ENCODE peak calls at places on chromosomes 1 and 21, in eight cellular contexts. M is cardiac muscle cell, U is retinal pigment epithelial cell, D is choroid plexus epithelial cell, K is GM23338, O is A549, N is uterus, W is fibroblast of villous mesenchyme. I is an unnamed sample.

GRCh38 chr1:2592672-2593071 is 6.1 kb downstream of the PRXL2B start:
- DNase-seq in M (no peak), U (no peak), D (no peak), K (no peak), O (no peak), N (no peak), W (no peak), I (no peak)

GRCh38 chr1:19582318-19582717 is 61.8 kb upstream of the NBL1 start:
- DNase-seq in M (peak), U (no peak), D (no peak), K (peak), O (peak), N (no peak), W (no peak), I (peak)

GRCh38 chr1:39954870-39955546 is at the start of gene MFSD2A:
- DNase-seq in M (peak), U (peak), D (peak), K (peak), O (peak), N (peak), W (peak), I (peak)

GRCh38 chr1:92118826-92119225 is 38.7 kb downstream of the BTBD8 start:
- DNase-seq in M (no peak), U (no peak), D (peak), K (no peak), O (no peak), N (no peak), W (no peak), I (no peak)

GRCh38 chr1:72227667-72228066 is 54.7 kb downstream of the NEGR1 start:
- DNase-seq in M (no peak), U (no peak), D (no peak), K (no peak), O (no peak), N (no peak), W (no peak), I (no peak)

GRCh38 chr21:46202592-46203202 is 18.4 kb upstream of the SPATC1L start:
- DNase-seq in M (no peak), U (no peak), D (no peak), K (peak), O (no peak), N (no peak), W (no peak), I (no peak)

GRCh38 chr1:230315099-230315498 is 111.0 kb downstream of the PGBD5 start:
- DNase-seq in M (no peak), U (no peak), D (no peak), K (no peak), O (no peak), N (no peak), W (no peak), I (no peak)

GRCh38 chr1:10400013-10400412 is 1.1 kb downstream of the PGD start:
- DNase-seq in M (no peak), U (no peak), D (no peak), K (no peak), O (no peak), N (no peak), W (peak), I (no peak)

GRCh38 chr1:99818063-99818699 is 32.0 kb upstream of the AGL start:
- DNase-seq in M (no peak), U (no peak), D (peak), K (no peak), O (no peak), N (no peak), W (peak), I (peak)

GRCh38 chr1:41328011-41328615 is 33.1 kb upstream of the FOXO6 start:
- DNase-seq in M (no peak), U (no peak), D (no peak), K (no peak), O (no peak), N (no peak), W (no peak), I (no peak)

GRCh38 chr1:33903210-33903589 is 39.3 kb downstream of the HMGB4 start:
- DNase-seq in M (no peak), U (no peak), D (no peak), K (no peak), O (no peak), N (no peak), W (no peak), I (no peak)

GRCh38 chr1:172254521-172255222 is 165.8 kb upstream of the C1orf105 start:
- DNase-seq in M (no peak), U (peak), D (peak), K (no peak), O (peak), N (no peak), W (peak), I (peak)

GRCh38 chr1:37036667-37037053 is 2.3 kb upstream of the GRIK3 start:
- DNase-seq in M (no peak), U (no peak), D (no peak), K (peak), O (no peak), N (no peak), W (no peak), I (no peak)

GRCh38 chr1:241265428-241265827 is 91.6 kb downstream of the RGS7 start:
- DNase-seq in M (no peak), U (no peak), D (no peak), K (no peak), O (no peak), N (no peak), W (no peak), I (no peak)

GRCh38 chr1:115098979-115099692 is 9.8 kb upstream of the TSPAN2 start:
- DNase-seq in M (no peak), U (no peak), D (peak), K (peak), O (no peak), N (peak), W (peak), I (no peak)

GRCh38 chr21:45410865-45411809 is 6.2 kb downstream of the COL18A1 start:
- DNase-seq in M (peak), U (no peak), D (no peak), K (no peak), O (no peak), N (no peak), W (peak), I (no peak)

GRCh38 chr1:228647523-228648444 is 87.5 kb upstream of the RHOU start:
- DNase-seq in M (peak), U (no peak), D (peak), K (peak), O (peak), N (peak), W (peak), I (peak)

GRCh38 chr1:22139066-22139594 is 3.8 kb downstream of the WNT4 start:
- DNase-seq in M (no peak), U (no peak), D (no peak), K (no peak), O (no peak), N (no peak), W (no peak), I (no peak)

GRCh38 chr21:34147835-34148804 is 74.7 kb downstream of the MRPS6 start:
- DNase-seq in M (no peak), U (peak), D (peak), K (no peak), O (no peak), N (no peak), W (peak), I (peak)

GRCh38 chr1:202972046-202972445 is 5.0 kb upstream of the CYB5R1 start:
- DNase-seq in M (no peak), U (no peak), D (no peak), K (no peak), O (no peak), N (no peak), W (no peak), I (no peak)

GRCh38 chr1:108049083-108049819 is 84.3 kb upstream of the VAV3 start:
- DNase-seq in M (peak), U (no peak), D (peak), K (peak), O (peak), N (no peak), W (peak), I (peak)

GRCh38 chr1:173590557-173590956 is 12.3 kb downstream of the SLC9C2 start:
- DNase-seq in M (no peak), U (no peak), D (no peak), K (no peak), O (no peak), N (no peak), W (no peak), I (no peak)

GRCh38 chr1:92965003-92965402 is 3.7 kb upstream of the DIPK1A start:
- DNase-seq in M (no peak), U (no peak), D (no peak), K (no peak), O (no peak), N (no peak), W (no peak), I (no peak)

GRCh38 chr1:182809414-182809957 is 19.9 kb downstream of the NPL start:
- DNase-seq in M (no peak), U (no peak), D (no peak), K (no peak), O (no peak), N (no peak), W (no peak), I (no peak)

GRCh38 chr1:165747632-165748452 is 20.8 kb downstream of the TMCO1 start:
- DNase-seq in M (no peak), U (no peak), D (no peak), K (no peak), O (no peak), N (no peak), W (no peak), I (no peak)

GRCh38 chr1:40633563-40634376 is 31.7 kb downstream of the RIMS3 start:
- DNase-seq in M (peak), U (no peak), D (peak), K (no peak), O (no peak), N (peak), W (no peak), I (no peak)

GRCh38 chr1:182173791-182174190 is 112.3 kb upstream of the ZNF648 start:
- DNase-seq in M (no peak), U (no peak), D (no peak), K (no peak), O (no peak), N (no peak), W (no peak), I (no peak)

GRCh38 chr1:11417162-11417561 is 61.8 kb upstream of the DISP3 start:
- DNase-seq in M (no peak), U (no peak), D (no peak), K (no peak), O (no peak), N (no peak), W (no peak), I (no peak)

GRCh38 chr1:59707216-59707615 is 107.5 kb upstream of the HOOK1 start:
- DNase-seq in M (no peak), U (peak), D (peak), K (no peak), O (peak), N (peak), W (peak), I (peak)

GRCh38 chr1:8379513-8380186 is 61.7 kb downstream of the SLC45A1 start:
- DNase-seq in M (no peak), U (no peak), D (no peak), K (peak), O (no peak), N (no peak), W (no peak), I (no peak)

GRCh38 chr1:89739013-89739843 is 81.6 kb upstream of the LRRC8D start:
- DNase-seq in M (no peak), U (no peak), D (peak), K (no peak), O (no peak), N (no peak), W (peak), I (peak)

GRCh38 chr21:33495743-33496142 is 4.2 kb upstream of the DNAJC28 start:
- DNase-seq in M (no peak), U (no peak), D (no peak), K (no peak), O (no peak), N (no peak), W (no peak), I (no peak)

DNA sequence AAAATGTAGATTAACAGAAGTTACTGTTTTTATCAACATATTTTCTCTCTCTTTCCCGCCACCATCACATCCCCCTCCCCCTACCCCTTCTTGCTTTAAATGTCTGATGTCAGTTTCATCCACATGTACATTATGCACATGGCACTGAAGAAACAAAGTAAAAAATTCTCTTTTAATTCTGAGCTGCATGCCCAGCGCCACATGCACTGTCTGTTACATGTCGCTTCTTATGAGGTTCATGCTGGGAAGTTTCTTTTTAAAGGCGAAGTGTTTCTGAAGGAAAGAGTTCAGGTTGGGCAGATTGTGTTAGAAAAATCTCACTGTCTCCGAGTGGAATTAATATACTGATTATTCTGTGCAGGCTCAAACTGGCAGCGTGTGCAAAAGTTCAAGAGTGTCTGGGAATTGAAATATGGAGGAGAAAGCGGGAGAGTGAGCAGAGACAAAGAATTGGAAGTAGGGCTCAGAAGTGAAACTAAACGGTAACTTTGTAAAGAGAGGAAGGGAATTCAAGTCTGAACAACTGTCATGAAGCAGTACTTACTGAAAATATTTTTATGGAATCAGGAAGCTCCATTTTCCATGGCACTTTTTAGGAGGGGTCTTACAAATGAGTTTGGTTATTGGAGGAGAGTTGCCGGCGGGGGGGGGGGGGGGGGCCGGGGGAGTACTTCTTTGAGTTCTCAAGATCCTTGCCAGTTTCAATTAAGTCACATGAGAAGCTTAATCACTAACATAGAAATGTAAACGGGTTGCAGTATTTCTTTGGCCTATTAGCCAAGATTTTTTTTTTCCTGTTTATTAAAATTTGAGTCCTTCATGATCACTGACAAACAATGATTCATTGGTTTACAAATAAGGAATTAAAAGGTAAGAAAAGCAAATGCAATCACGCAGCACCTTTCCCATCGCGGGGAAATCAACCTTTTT is 217.7 kb downstream of the SDCCAG8 start:
- DNase-seq in M (no peak), U (no peak), D (peak), K (no peak), O (no peak), N (no peak), W (peak), I (peak)
- H3K4me3 ChIP-seq in M (no peak), U (peak), D (peak), K (peak), O (no peak), N (peak), W (peak), I (peak)

DNA sequence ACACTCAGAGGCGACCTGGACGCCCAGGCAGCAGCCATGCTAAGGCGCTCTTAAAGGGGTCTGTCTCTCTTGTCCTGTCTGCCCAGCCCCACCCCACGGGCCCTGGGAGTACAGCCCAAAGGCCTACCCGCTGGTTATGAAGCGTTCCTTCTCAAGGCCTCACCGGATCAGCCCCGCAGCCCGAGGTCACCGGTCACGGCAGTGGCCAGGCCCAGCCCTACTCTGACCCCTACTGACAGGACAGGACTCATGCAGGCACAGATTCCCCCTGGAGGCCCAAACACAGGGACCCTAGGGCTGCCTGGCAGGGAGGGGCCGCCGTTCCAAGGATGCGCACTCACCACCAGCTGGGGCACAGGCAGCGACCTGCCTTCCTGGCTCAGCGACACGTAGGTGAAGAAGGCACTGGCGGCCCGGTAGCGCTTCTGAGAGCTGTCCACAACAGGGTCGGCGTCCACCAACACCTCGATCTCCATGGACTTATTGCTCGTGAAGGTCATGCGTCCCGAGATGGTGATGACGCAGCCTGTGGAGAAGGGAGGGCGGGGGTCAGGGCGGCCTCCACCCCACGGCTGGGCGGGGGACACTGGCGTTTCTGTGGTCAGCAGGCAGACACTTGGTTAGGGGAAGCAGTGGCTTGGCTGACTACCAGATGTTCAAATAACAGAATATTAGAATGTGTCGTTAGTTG is 20.0 kb upstream of the GPR153 start:
- DNase-seq in M (peak), U (no peak), D (no peak), K (peak), O (peak), N (no peak), W (peak), I (no peak)
- TF ChIP-seq CTCF in M (peak), U (peak), D (peak), K (peak), O (peak), N (peak), W (peak), I (peak)

DNA sequence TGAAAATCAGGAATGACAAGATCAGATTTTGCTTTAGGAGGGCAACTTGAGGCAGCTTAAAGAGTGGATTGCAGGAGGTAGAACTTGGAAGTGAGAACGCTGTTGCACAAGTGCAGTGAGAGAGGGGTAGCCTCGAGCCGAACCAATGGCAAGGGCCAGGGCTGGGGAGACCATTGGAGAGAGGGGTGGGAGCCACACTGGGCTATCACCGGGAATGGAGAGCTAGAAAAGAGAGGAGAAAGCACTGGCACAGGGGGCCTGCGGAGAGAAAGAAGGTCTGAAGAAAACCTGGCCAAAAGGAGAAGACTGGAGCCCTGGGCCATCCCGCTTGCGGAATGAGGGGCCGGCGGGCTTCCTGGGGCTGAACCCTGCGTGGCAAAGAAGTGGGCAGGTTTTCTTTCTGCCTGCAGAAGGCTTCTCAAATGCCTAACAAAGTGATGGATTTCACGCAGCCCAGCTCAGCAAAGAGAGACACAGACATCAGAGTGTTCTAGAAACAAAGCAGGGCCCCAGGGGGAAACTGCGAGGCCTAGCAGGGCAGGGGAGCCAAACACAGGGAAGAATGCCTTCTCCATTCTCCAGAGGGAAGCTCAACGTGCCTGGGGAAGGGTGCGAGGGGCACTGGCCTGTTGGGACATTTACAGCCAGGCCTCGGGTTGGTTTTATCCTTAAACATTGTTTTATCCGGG is 1.2 kb upstream of the SLC37A1 start:
- DNase-seq in M (no peak), U (no peak), D (no peak), K (no peak), O (no peak), N (no peak), W (no peak), I (no peak)
- H3K4me3 ChIP-seq in M (no peak), U (no peak), D (no peak), K (peak), O (no peak), N (no peak), W (no peak), I (no peak)

DNA sequence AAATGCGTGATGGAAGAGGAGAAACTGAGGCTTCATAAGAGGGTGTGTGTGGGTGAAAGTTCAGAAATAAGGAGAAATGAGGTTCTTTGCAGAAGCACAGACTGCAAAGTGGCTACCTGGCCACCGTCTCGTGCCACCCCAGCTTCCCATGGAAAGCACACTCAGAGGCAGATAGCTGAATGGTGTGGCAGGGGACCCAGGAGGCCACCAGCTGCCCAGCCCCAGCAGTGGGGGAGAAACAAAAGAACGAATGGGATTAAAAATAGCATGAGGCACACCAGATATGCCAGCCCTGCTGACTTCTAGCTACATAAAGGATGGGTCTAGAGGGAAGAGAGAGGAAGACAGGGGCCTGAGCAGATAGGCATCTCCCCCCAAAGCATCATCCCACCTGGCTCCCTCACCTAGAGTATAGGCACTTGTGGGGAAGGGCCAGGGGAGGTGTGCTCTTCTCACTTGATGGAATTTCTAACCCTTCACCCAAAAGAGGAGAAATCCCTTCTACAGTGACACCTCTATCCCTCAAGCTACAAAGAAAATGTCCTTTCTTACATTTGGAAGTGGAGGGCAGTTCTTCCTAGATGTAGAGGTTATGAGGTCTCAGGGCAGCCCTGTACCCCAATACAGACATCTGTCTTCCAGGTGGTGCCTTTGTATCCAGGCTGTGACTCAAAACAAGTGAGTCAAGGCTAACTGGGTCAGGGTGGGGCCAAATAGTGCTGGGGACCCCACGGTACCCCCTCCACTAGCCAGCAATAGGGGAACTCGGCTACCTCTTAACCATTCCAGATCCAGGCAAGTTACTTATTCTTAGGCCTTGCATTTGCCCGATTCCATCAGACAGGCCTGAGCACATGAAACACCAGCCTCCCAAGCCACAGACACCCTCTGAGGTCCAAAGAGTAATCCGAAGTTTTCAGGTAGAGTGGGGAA is 3.5 kb downstream of the HDGF start:
- DNase-seq in M (peak), U (no peak), D (no peak), K (no peak), O (no peak), N (no peak), W (no peak), I (no peak)
- TF ChIP-seq CTCF in M (no peak), U (no peak), D (no peak), K (no peak), O (no peak), N (no peak), W (no peak), I (no peak)

DNA sequence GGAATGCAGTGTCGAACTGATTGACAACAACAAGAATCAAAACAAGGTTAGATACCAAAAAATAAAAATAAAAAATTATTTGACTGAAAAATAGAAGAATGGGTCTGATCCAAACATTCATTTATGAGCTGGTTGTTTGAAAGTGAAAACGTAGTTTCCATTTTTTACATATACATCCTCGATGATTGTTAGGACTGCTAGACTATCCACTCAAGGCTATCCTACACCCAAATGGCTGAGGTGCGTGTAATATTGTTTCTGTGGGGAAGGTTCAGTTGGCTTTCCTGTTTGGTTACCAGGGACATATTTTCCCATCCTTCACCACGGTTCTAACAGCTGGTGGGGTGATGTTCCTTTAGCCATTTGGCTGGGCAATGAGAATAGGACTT is 66.2 kb downstream of the MAP3K7CL start:
- DNase-seq in M (no peak), U (no peak), D (peak), K (no peak), O (no peak), N (no peak), W (no peak), I (no peak)
- H3K4me3 ChIP-seq in M (no peak), U (no peak), D (no peak), K (no peak), O (peak), N (no peak), W (no peak), I (no peak)

GRCh38 chr1:82165304-82165703 is 364.6 kb downstream of the ADGRL2 start:
- DNase-seq in M (no peak), U (no peak), D (no peak), K (no peak), O (no peak), N (no peak), W (no peak), I (no peak)
- TF ChIP-seq CTCF in M (no peak), U (no peak), D (no peak), K (no peak), O (no peak), N (no peak), W (no peak), I (no peak)

I was measured in fibroblast of pulmonary artery.